ENCODE peak calls at places on chromosomes 12 and 14, in eight cellular contexts. One of them, this sample, is unnamed.

GRCh38 chr12:18864900-18865561 is 127.1 kb downstream of the CAPZA3 start:
- DNase-seq in ovary: no peak
- DNase-seq in HCT116: no peak
- DNase-seq in MM.1S: no peak
- DNase-seq in tibial artery: no peak
- DNase-seq in CD8-positive, alpha-beta T cell: no peak
- DNase-seq in WERI-Rb-1: no peak
- DNase-seq in kidney: no peak
- DNase-seq in this sample: no peak

GRCh38 chr12:18224745-18225144 is 36.6 kb upstream of the PIK3C2G start:
- DNase-seq in ovary: no peak
- DNase-seq in CD8-positive, alpha-beta T cell: no peak
- DNase-seq in kidney: no peak
- DNase-seq in HCT116: peak
- DNase-seq in WERI-Rb-1: peak
- DNase-seq in MM.1S: peak
- DNase-seq in tibial artery: no peak
- DNase-seq in this sample: no peak

GRCh38 chr12:32033411-32033810 is 73.2 kb upstream of the BICD1 start:
- DNase-seq in CD8-positive, alpha-beta T cell: no peak
- DNase-seq in WERI-Rb-1: no peak
- DNase-seq in tibial artery: no peak
- DNase-seq in ovary: no peak
- DNase-seq in HCT116: no peak
- DNase-seq in kidney: no peak
- DNase-seq in MM.1S: no peak
- DNase-seq in this sample: no peak

GRCh38 chr12:10722502-10722904 is 620 bp downstream of the YBX3 start:
- DNase-seq in MM.1S: peak
- DNase-seq in kidney: peak
- DNase-seq in tibial artery: peak
- DNase-seq in WERI-Rb-1: peak
- DNase-seq in HCT116: no peak
- DNase-seq in ovary: peak
- DNase-seq in CD8-positive, alpha-beta T cell: peak
- DNase-seq in this sample: peak

GRCh38 chr14:68245146-68246073 is 425.8 kb downstream of the RAD51B start:
- DNase-seq in HCT116: no peak
- DNase-seq in CD8-positive, alpha-beta T cell: no peak
- DNase-seq in WERI-Rb-1: no peak
- DNase-seq in kidney: no peak
- DNase-seq in MM.1S: no peak
- DNase-seq in tibial artery: no peak
- DNase-seq in ovary: peak
- DNase-seq in this sample: no peak

GRCh38 chr12:54201001-54201794 is 12.4 kb upstream of the SMUG1 start:
- DNase-seq in WERI-Rb-1: peak
- DNase-seq in CD8-positive, alpha-beta T cell: peak
- DNase-seq in tibial artery: peak
- DNase-seq in ovary: peak
- DNase-seq in HCT116: peak
- DNase-seq in MM.1S: peak
- DNase-seq in kidney: peak
- DNase-seq in this sample: peak

GRCh38 chr12:117889098-117889497 is 79.7 kb downstream of the KSR2 start:
- DNase-seq in MM.1S: no peak
- DNase-seq in CD8-positive, alpha-beta T cell: no peak
- DNase-seq in kidney: no peak
- DNase-seq in tibial artery: no peak
- DNase-seq in WERI-Rb-1: no peak
- DNase-seq in HCT116: no peak
- DNase-seq in ovary: no peak
- DNase-seq in this sample: no peak

GRCh38 chr12:56115329-56115728 is 1.1 kb upstream of the RPL41 start:
- DNase-seq in kidney: no peak
- DNase-seq in HCT116: no peak
- DNase-seq in tibial artery: no peak
- DNase-seq in CD8-positive, alpha-beta T cell: no peak
- DNase-seq in WERI-Rb-1: no peak
- DNase-seq in ovary: peak
- DNase-seq in MM.1S: no peak
- DNase-seq in this sample: no peak

GRCh38 chr14:68377056-68377455 is 415.8 kb downstream of the ZFP36L1 start:
- DNase-seq in tibial artery: no peak
- DNase-seq in WERI-Rb-1: no peak
- DNase-seq in MM.1S: no peak
- DNase-seq in kidney: no peak
- DNase-seq in CD8-positive, alpha-beta T cell: no peak
- DNase-seq in ovary: no peak
- DNase-seq in HCT116: no peak
- DNase-seq in this sample: no peak

GRCh38 chr14:92937229-92937937 is 14.4 kb downstream of the CHGA start:
- DNase-seq in WERI-Rb-1: no peak
- DNase-seq in HCT116: peak
- DNase-seq in CD8-positive, alpha-beta T cell: no peak
- DNase-seq in MM.1S: no peak
- DNase-seq in tibial artery: no peak
- DNase-seq in kidney: no peak
- DNase-seq in ovary: no peak
- DNase-seq in this sample: no peak

GRCh38 chr14:102727336-102728095 is 49.7 kb upstream of the TRAF3 start:
- DNase-seq in HCT116: no peak
- DNase-seq in ovary: no peak
- DNase-seq in kidney: no peak
- DNase-seq in WERI-Rb-1: no peak
- DNase-seq in CD8-positive, alpha-beta T cell: no peak
- DNase-seq in tibial artery: no peak
- DNase-seq in MM.1S: no peak
- DNase-seq in this sample: no peak

GRCh38 chr12:22672951-22673350 is 48.0 kb downstream of the ETNK1 start:
- DNase-seq in HCT116: no peak
- DNase-seq in CD8-positive, alpha-beta T cell: no peak
- DNase-seq in WERI-Rb-1: no peak
- DNase-seq in kidney: no peak
- DNase-seq in MM.1S: no peak
- DNase-seq in ovary: no peak
- DNase-seq in tibial artery: no peak
- DNase-seq in this sample: no peak

GRCh38 chr12:40446385-40446784 is 221.6 kb downstream of the LRRK2 start:
- DNase-seq in CD8-positive, alpha-beta T cell: no peak
- DNase-seq in HCT116: peak
- DNase-seq in ovary: no peak
- DNase-seq in MM.1S: peak
- DNase-seq in kidney: no peak
- DNase-seq in tibial artery: no peak
- DNase-seq in WERI-Rb-1: no peak
- DNase-seq in this sample: no peak

GRCh38 chr14:55436530-55436929 is 3.9 kb downstream of the TBPL2 start:
- DNase-seq in kidney: no peak
- DNase-seq in WERI-Rb-1: no peak
- DNase-seq in CD8-positive, alpha-beta T cell: no peak
- DNase-seq in tibial artery: no peak
- DNase-seq in MM.1S: no peak
- DNase-seq in HCT116: no peak
- DNase-seq in ovary: no peak
- DNase-seq in this sample: no peak

GRCh38 chr14:55438066-55438683 is 2.2 kb downstream of the TBPL2 start:
- DNase-seq in MM.1S: no peak
- DNase-seq in WERI-Rb-1: peak
- DNase-seq in tibial artery: no peak
- DNase-seq in CD8-positive, alpha-beta T cell: no peak
- DNase-seq in HCT116: peak
- DNase-seq in ovary: no peak
- DNase-seq in kidney: no peak
- DNase-seq in this sample: no peak

GRCh38 chr14:55441286-55441685 is 870 bp upstream of the TBPL2 start:
- DNase-seq in kidney: no peak
- DNase-seq in MM.1S: no peak
- DNase-seq in tibial artery: no peak
- DNase-seq in HCT116: no peak
- DNase-seq in WERI-Rb-1: no peak
- DNase-seq in CD8-positive, alpha-beta T cell: no peak
- DNase-seq in ovary: no peak
- DNase-seq in this sample: no peak

GRCh38 chr14:55434805-55435174 is 5.6 kb downstream of the TBPL2 start:
- DNase-seq in kidney: no peak
- DNase-seq in CD8-positive, alpha-beta T cell: no peak
- DNase-seq in MM.1S: no peak
- DNase-seq in ovary: no peak
- DNase-seq in tibial artery: no peak
- DNase-seq in WERI-Rb-1: no peak
- DNase-seq in HCT116: no peak
- DNase-seq in this sample: no peak

GRCh38 chr14:55440385-55440784 is at the start of gene TBPL2:
- DNase-seq in WERI-Rb-1: no peak
- DNase-seq in ovary: no peak
- DNase-seq in kidney: no peak
- DNase-seq in HCT116: no peak
- DNase-seq in MM.1S: no peak
- DNase-seq in tibial artery: no peak
- DNase-seq in CD8-positive, alpha-beta T cell: no peak
- DNase-seq in this sample: no peak
- TF ChIP-seq CTCF in WERI-Rb-1: no peak
- TF ChIP-seq CTCF in ovary: no peak
- TF ChIP-seq CTCF in kidney: no peak
- TF ChIP-seq CTCF in HCT116: no peak
- TF ChIP-seq CTCF in MM.1S: no peak
- TF ChIP-seq CTCF in tibial artery: no peak
- TF ChIP-seq CTCF in CD8-positive, alpha-beta T cell: no peak
- TF ChIP-seq CTCF in this sample: no peak

GRCh38 chr12:3558854-3559253 is 67.9 kb downstream of the PRMT8 start:
- DNase-seq in HCT116: no peak
- DNase-seq in ovary: no peak
- DNase-seq in kidney: no peak
- DNase-seq in MM.1S: no peak
- DNase-seq in tibial artery: peak
- DNase-seq in CD8-positive, alpha-beta T cell: no peak
- DNase-seq in WERI-Rb-1: no peak
- DNase-seq in this sample: no peak

GRCh38 chr12:3557136-3557697 is 66.2 kb downstream of the PRMT8 start:
- DNase-seq in HCT116: no peak
- DNase-seq in MM.1S: no peak
- DNase-seq in CD8-positive, alpha-beta T cell: no peak
- DNase-seq in WERI-Rb-1: no peak
- DNase-seq in ovary: no peak
- DNase-seq in kidney: no peak
- DNase-seq in tibial artery: no peak
- DNase-seq in this sample: no peak

GRCh38 chr12:3557791-3558190 is 66.8 kb downstream of the PRMT8 start:
- DNase-seq in WERI-Rb-1: no peak
- DNase-seq in kidney: no peak
- DNase-seq in CD8-positive, alpha-beta T cell: no peak
- DNase-seq in HCT116: no peak
- DNase-seq in ovary: no peak
- DNase-seq in tibial artery: no peak
- DNase-seq in MM.1S: no peak
- DNase-seq in this sample: no peak

GRCh38 chr12:3559601-3560294 is 68.7 kb downstream of the PRMT8 start:
- DNase-seq in CD8-positive, alpha-beta T cell: no peak
- DNase-seq in tibial artery: no peak
- DNase-seq in kidney: no peak
- DNase-seq in HCT116: no peak
- DNase-seq in MM.1S: no peak
- DNase-seq in ovary: no peak
- DNase-seq in WERI-Rb-1: no peak
- DNase-seq in this sample: no peak

GRCh38 chr12:3558255-3558654 is 67.3 kb downstream of the PRMT8 start:
- DNase-seq in MM.1S: no peak
- DNase-seq in HCT116: no peak
- DNase-seq in kidney: no peak
- DNase-seq in tibial artery: no peak
- DNase-seq in ovary: no peak
- DNase-seq in WERI-Rb-1: no peak
- DNase-seq in CD8-positive, alpha-beta T cell: no peak
- DNase-seq in this sample: no peak
- H3K4me3 ChIP-seq in MM.1S: no peak
- H3K4me3 ChIP-seq in HCT116: no peak
- H3K4me3 ChIP-seq in kidney: no peak
- H3K4me3 ChIP-seq in tibial artery: no peak
- H3K4me3 ChIP-seq in ovary: no peak
- H3K4me3 ChIP-seq in WERI-Rb-1: no peak
- H3K4me3 ChIP-seq in CD8-positive, alpha-beta T cell: no peak
- H3K4me3 ChIP-seq in this sample: no peak

DNA sequence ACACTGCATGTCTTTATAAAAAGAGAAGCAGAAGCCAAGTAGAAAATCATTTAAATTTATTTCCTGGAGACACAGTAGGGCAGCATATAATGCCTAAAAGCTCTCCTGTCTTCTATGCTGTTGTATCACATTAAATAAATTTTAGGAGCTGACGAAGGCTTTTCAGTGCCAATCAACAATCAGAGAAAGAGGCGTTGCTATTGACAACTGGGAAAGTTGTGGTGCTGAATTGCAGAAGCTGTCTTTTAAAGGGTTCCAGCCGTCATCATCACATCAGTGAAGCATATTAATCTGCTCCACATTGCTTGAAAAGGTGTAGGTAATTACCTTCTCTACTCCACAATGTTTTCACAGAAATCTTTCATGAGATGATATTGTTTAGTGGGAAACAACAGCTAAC is 103.9 kb downstream of the FSCB start:
- DNase-seq in MM.1S: no peak
- DNase-seq in HCT116: no peak
- DNase-seq in tibial artery: no peak
- DNase-seq in WERI-Rb-1: no peak
- DNase-seq in ovary: no peak
- DNase-seq in kidney: no peak
- DNase-seq in CD8-positive, alpha-beta T cell: no peak
- DNase-seq in this sample: no peak
- TF ChIP-seq CTCF in MM.1S: no peak
- TF ChIP-seq CTCF in HCT116: no peak
- TF ChIP-seq CTCF in tibial artery: no peak
- TF ChIP-seq CTCF in WERI-Rb-1: no peak
- TF ChIP-seq CTCF in ovary: no peak
- TF ChIP-seq CTCF in kidney: no peak
- TF ChIP-seq CTCF in CD8-positive, alpha-beta T cell: no peak
- TF ChIP-seq CTCF in this sample: no peak

GRCh38 chr12:4829793-4830162 is 79.9 kb upstream of the KCNA1 start:
- DNase-seq in ovary: no peak
- DNase-seq in CD8-positive, alpha-beta T cell: no peak
- DNase-seq in MM.1S: no peak
- DNase-seq in kidney: no peak
- DNase-seq in WERI-Rb-1: no peak
- DNase-seq in tibial artery: no peak
- DNase-seq in HCT116: no peak
- DNase-seq in this sample: no peak

GRCh38 chr12:4829161-4829792 is 80.4 kb upstream of the KCNA1 start:
- DNase-seq in MM.1S: peak
- DNase-seq in ovary: no peak
- DNase-seq in tibial artery: no peak
- DNase-seq in WERI-Rb-1: no peak
- DNase-seq in CD8-positive, alpha-beta T cell: no peak
- DNase-seq in HCT116: no peak
- DNase-seq in kidney: no peak
- DNase-seq in this sample: no peak

GRCh38 chr12:4826909-4827308 is 82.8 kb upstream of the KCNA1 start:
- DNase-seq in WERI-Rb-1: no peak
- DNase-seq in tibial artery: no peak
- DNase-seq in MM.1S: no peak
- DNase-seq in CD8-positive, alpha-beta T cell: no peak
- DNase-seq in kidney: no peak
- DNase-seq in HCT116: no peak
- DNase-seq in ovary: no peak
- DNase-seq in this sample: no peak

GRCh38 chr12:4830568-4830967 is 79.1 kb upstream of the KCNA1 start:
- DNase-seq in ovary: no peak
- DNase-seq in WERI-Rb-1: no peak
- DNase-seq in kidney: no peak
- DNase-seq in tibial artery: no peak
- DNase-seq in CD8-positive, alpha-beta T cell: no peak
- DNase-seq in HCT116: no peak
- DNase-seq in MM.1S: no peak
- DNase-seq in this sample: no peak

GRCh38 chr12:4828176-4828575 is 81.5 kb upstream of the KCNA1 start:
- DNase-seq in ovary: no peak
- DNase-seq in WERI-Rb-1: no peak
- DNase-seq in MM.1S: no peak
- DNase-seq in kidney: no peak
- DNase-seq in CD8-positive, alpha-beta T cell: no peak
- DNase-seq in tibial artery: no peak
- DNase-seq in HCT116: no peak
- DNase-seq in this sample: no peak
- H3K4me3 ChIP-seq in ovary: no peak
- H3K4me3 ChIP-seq in WERI-Rb-1: no peak
- H3K4me3 ChIP-seq in MM.1S: no peak
- H3K4me3 ChIP-seq in kidney: no peak
- H3K4me3 ChIP-seq in CD8-positive, alpha-beta T cell: no peak
- H3K4me3 ChIP-seq in tibial artery: no peak
- H3K4me3 ChIP-seq in HCT116: no peak
- H3K4me3 ChIP-seq in this sample: no peak

This sample was measured in upper lobe of right lung.